ENCODE peak calls at places on chromosomes 6 and 20, in eight cellular contexts. B, K, F, P, E, I, Z and C are unnamed samples.

GRCh38 chr6:111162504-111162903 is 75.2 kb downstream of the SLC16A10 start:
- DNase-seq in K (no peak), I (no peak), F (no peak), P (no peak), Z (no peak), E (no peak), B (no peak), C (no peak)

GRCh38 chr6:151494235-151494950 is 576 bp downstream of the CCDC170 start:
- DNase-seq in I (peak), E (peak), Z (peak), B (no peak), F (no peak), P (peak), K (peak), C (no peak)

GRCh38 chr6:105363100-105363754 is 39.7 kb downstream of the PREP start:
- DNase-seq in K (peak), P (no peak), E (peak), B (no peak), Z (peak), I (peak), F (no peak), C (no peak)

GRCh38 chr6:118712955-118713354 is 61.6 kb upstream of the CEP85L start:
- DNase-seq in Z (peak), K (peak), P (no peak), F (no peak), B (no peak), E (no peak), I (peak), C (no peak)

GRCh38 chr6:135146160-135146920 is 34.8 kb upstream of the MYB start:
- DNase-seq in Z (no peak), F (no peak), K (peak), P (no peak), E (peak), B (no peak), I (peak), C (no peak)

GRCh38 chr6:36754582-36755434 is 57.2 kb downstream of the RAB44 start:
- DNase-seq in Z (no peak), I (no peak), E (no peak), B (no peak), P (no peak), F (no peak), K (peak), C (no peak)

GRCh38 chr6:135189344-135189743 is 8.2 kb downstream of the MYB start:
- DNase-seq in P (no peak), E (no peak), Z (no peak), K (no peak), F (no peak), B (no peak), I (no peak), C (no peak)

GRCh38 chr20:57393321-57394086 is 2.3 kb downstream of the RBM38 start:
- DNase-seq in E (peak), K (no peak), B (no peak), F (no peak), I (no peak), P (no peak), Z (no peak), C (no peak)

GRCh38 chr6:46549155-46549554 is 57.9 kb upstream of the RCAN2 start:
- DNase-seq in E (no peak), B (no peak), I (no peak), P (no peak), K (no peak), F (no peak), Z (no peak), C (no peak)

GRCh38 chr6:132513821-132514545 is 1.1 kb upstream of the STX7 start:
- DNase-seq in K (no peak), E (no peak), P (no peak), B (no peak), F (no peak), I (no peak), Z (no peak), C (no peak)

GRCh38 chr20:62819494-62820174 is 2.8 kb downstream of the COL9A3 start:
- DNase-seq in E (no peak), B (no peak), F (no peak), P (no peak), I (no peak), K (peak), Z (peak), C (no peak)